ENCODE peak calls at places on chromosomes 5 and 9, in four cellular contexts. One of them, this sample, is unnamed.

GRCh38 chr9:129596541-129597328 is 24.2 kb downstream of the C9orf50 start:
- DNase-seq in GM12878: no peak
- DNase-seq in K562: no peak
- DNase-seq in HL-60: no peak
- DNase-seq in this sample: no peak

GRCh38 chr5:174083041-174083827 is 37.7 kb downstream of the NSG2 start:
- DNase-seq in GM12878: no peak
- DNase-seq in K562: no peak
- DNase-seq in HL-60: no peak
- DNase-seq in this sample: no peak

GRCh38 chr5:154194348-154195329 is 4.1 kb downstream of the GALNT10 start:
- DNase-seq in GM12878: no peak
- DNase-seq in K562: no peak
- DNase-seq in HL-60: no peak
- DNase-seq in this sample: no peak

GRCh38 chr5:139946006-139946405 is 97.1 kb downstream of the NRG2 start:
- DNase-seq in GM12878: no peak
- DNase-seq in K562: no peak
- DNase-seq in HL-60: no peak
- DNase-seq in this sample: no peak

GRCh38 chr5:431001-431710 is 11.8 kb upstream of the EXOC3 start:
- DNase-seq in GM12878: no peak
- DNase-seq in K562: peak; percentile 83
- DNase-seq in HL-60: no peak
- DNase-seq in this sample: peak; percentile 64

GRCh38 chr9:108869092-108869725 is 7.1 kb downstream of the ACTL7A start:
- DNase-seq in GM12878: no peak
- DNase-seq in K562: no peak
- DNase-seq in HL-60: no peak
- DNase-seq in this sample: no peak

GRCh38 chr9:89022902-89023301 is 31.6 kb downstream of the S1PR3 start:
- DNase-seq in GM12878: no peak
- DNase-seq in K562: no peak
- DNase-seq in HL-60: no peak
- DNase-seq in this sample: no peak

GRCh38 chr5:33827335-33827734 is 64.5 kb downstream of the ADAMTS12 start:
- DNase-seq in GM12878: no peak
- DNase-seq in K562: no peak
- DNase-seq in HL-60: no peak
- DNase-seq in this sample: no peak

GRCh38 chr5:75364571-75365280 is 27.7 kb downstream of the HMGCR start:
- DNase-seq in GM12878: no peak
- DNase-seq in K562: no peak
- DNase-seq in HL-60: no peak
- DNase-seq in this sample: no peak

GRCh38 chr5:171825046-171825445 is 39.4 kb downstream of the SMIM23 start:
- DNase-seq in GM12878: no peak
- DNase-seq in K562: no peak
- DNase-seq in HL-60: no peak
- DNase-seq in this sample: no peak

GRCh38 chr5:171823269-171823668 is 37.7 kb downstream of the SMIM23 start:
- DNase-seq in GM12878: no peak
- DNase-seq in K562: no peak
- DNase-seq in HL-60: no peak
- DNase-seq in this sample: no peak

GRCh38 chr5:171830686-171831085 is 45.1 kb downstream of the SMIM23 start:
- DNase-seq in GM12878: no peak
- DNase-seq in K562: no peak
- DNase-seq in HL-60: no peak
- DNase-seq in this sample: no peak

GRCh38 chr5:171827162-171827561 is 41.5 kb downstream of the SMIM23 start:
- DNase-seq in GM12878: no peak
- DNase-seq in K562: no peak
- DNase-seq in HL-60: no peak
- DNase-seq in this sample: no peak

DNA sequence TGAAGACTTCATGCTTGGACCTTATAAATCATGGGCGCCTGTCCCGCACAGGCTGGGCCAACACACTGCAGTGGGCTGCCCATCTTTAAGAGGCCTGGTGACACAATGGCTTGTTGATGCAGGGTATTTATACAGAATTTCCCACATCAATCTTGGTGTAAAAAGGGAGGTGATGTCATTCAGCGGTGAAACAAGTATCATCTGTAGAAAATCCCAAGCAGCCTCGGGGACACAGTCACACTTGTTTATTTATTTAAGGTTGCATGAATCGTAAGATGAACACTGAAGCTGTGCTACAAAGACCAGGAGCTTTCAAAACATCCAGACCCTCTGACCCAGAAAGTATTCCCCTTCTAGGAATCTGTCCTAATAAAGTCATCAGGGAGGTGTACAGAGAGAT is 40.5 kb downstream of the SMIM23 start:
- DNase-seq in GM12878: no peak
- DNase-seq in K562: no peak
- DNase-seq in HL-60: no peak
- DNase-seq in this sample: no peak
- TF ChIP-seq SPI1 in GM12878: no peak
- TF ChIP-seq SPI1 in K562: no peak
- TF ChIP-seq SPI1 in HL-60: no peak
- TF ChIP-seq SPI1 in this sample: no peak

GRCh38 chr5:111545031-111545430 is 32.7 kb upstream of the STARD4 start:
- DNase-seq in GM12878: no peak
- DNase-seq in K562: no peak
- DNase-seq in HL-60: no peak
- DNase-seq in this sample: no peak
- TF ChIP-seq SPI1 in GM12878: no peak
- TF ChIP-seq SPI1 in K562: no peak
- TF ChIP-seq SPI1 in HL-60: no peak
- TF ChIP-seq SPI1 in this sample: no peak

DNA sequence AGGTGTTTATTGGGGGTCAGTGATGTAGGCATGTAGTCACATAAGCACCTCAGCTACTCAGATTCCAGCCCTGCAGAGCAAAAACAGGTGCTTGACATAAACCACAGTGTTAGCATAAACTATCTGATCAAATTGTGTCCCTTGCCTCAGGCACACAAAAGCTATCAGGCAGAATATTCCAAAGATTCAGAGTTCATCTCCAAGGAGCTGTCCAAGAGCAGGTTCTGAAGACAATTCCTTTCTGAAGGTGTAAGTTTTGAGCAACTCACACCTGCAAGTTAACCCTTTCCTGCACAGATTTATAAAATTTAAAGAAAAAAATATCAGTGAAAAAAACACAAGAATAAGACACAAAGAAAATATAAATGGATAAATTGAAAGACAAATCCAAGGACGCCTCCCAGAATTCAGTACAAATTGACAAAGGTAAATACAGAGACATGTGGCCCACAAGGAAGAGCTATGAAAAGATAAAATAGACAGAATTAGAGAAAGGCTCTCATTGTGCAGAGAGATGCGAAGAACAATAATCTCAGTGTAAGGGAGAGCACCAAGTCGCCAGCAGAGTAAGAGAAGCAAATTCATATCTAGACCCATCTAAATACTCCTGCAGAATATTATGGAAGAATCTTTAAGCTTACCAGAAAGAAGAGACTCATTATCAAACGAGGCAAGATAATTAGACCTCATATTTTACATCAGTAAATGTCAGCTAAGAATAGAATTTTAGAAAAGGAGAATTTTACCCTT is 101.9 kb upstream of the ITGA1 start:
- DNase-seq in GM12878: no peak
- DNase-seq in K562: no peak
- DNase-seq in HL-60: no peak
- DNase-seq in this sample: no peak
- TF ChIP-seq SPI1 in GM12878: no peak
- TF ChIP-seq SPI1 in K562: no peak
- TF ChIP-seq SPI1 in HL-60: no peak
- TF ChIP-seq SPI1 in this sample: no peak

GRCh38 chr5:69136296-69136695 is 30.7 kb upstream of the CCNB1 start:
- DNase-seq in GM12878: peak; percentile 70
- DNase-seq in K562: no peak
- DNase-seq in HL-60: no peak
- DNase-seq in this sample: peak; percentile 44
- TF ChIP-seq SPI1 in GM12878: no peak
- TF ChIP-seq SPI1 in K562: no peak
- TF ChIP-seq SPI1 in HL-60: no peak
- TF ChIP-seq SPI1 in this sample: no peak